ENCODE peak calls at places on chromosomes 12 and 14, in six cellular contexts. G is GM12878, I is HepG2, H is K562, N is WTC11, X is H1. Y is an unnamed sample.
A peak's percentile ranks its signal among the peaks of the same experiment; 100 is the strongest.

GRCh38 chr12:4506870-4507269 is 31.8 kb upstream of the RAD51AP1 start:
- DNase-seq in G (peak; percentile 52), I (no peak), H (no peak), N (no peak), X (no peak), Y (no peak)

GRCh38 chr14:33454707-33455106 is 496.2 kb downstream of the EGLN3 start:
- DNase-seq in G (no peak), I (no peak), H (no peak), N (no peak), X (no peak), Y (no peak)

GRCh38 chr14:103091041-103091882 is 3.3 kb upstream of the EXOC3L4 start:
- DNase-seq in G (no peak), I (no peak), H (peak; percentile 90), N (peak; percentile 66), X (peak; percentile 76), Y (peak; percentile 70)

GRCh38 chr12:14769462-14769836 is 33.8 kb downstream of the WBP11 start:
- DNase-seq in G (no peak), I (peak; percentile 42), H (no peak), N (peak; percentile 78), X (peak; percentile 83), Y (peak; percentile 90)

GRCh38 chr14:97705976-97706375 is 908.8 kb downstream of the VRK1 start:
- DNase-seq in G (no peak), I (no peak), H (no peak), N (no peak), X (no peak), Y (no peak)

GRCh38 chr12:4034926-4035325 is 161.7 kb upstream of the PARP11 start:
- DNase-seq in G (no peak), I (peak; percentile 31), H (no peak), N (no peak), X (no peak), Y (no peak)

GRCh38 chr12:116303929-116304328 is 26.4 kb upstream of the MED13L start:
- DNase-seq in G (no peak), I (no peak), H (no peak), N (no peak), X (no peak), Y (no peak)

GRCh38 chr14:94129758-94130414 is 482 bp upstream of the IFI27L2 start:
- DNase-seq in G (no peak), I (no peak), H (peak; percentile 33), N (no peak), X (peak; percentile 48), Y (peak; percentile 73)

GRCh38 chr12:6635856-6636521 is at the start of gene LPAR5:
- DNase-seq in G (no peak), I (no peak), H (peak; percentile 75), N (peak; percentile 52), X (no peak), Y (peak; percentile 58)

GRCh38 chr14:88164906-88165534 is 158.0 kb downstream of the KCNK10 start:
- DNase-seq in G (no peak), I (no peak), H (no peak), N (no peak), X (no peak), Y (no peak)

GRCh38 chr14:88166616-88167015 is 156.5 kb downstream of the KCNK10 start:
- DNase-seq in G (no peak), I (no peak), H (no peak), N (no peak), X (no peak), Y (no peak)

GRCh38 chr14:88170333-88170732 is 152.7 kb downstream of the KCNK10 start:
- DNase-seq in G (no peak), I (peak; percentile 15), H (no peak), N (no peak), X (no peak), Y (no peak)

GRCh38 chr14:88168025-88168424 is 155.0 kb downstream of the KCNK10 start:
- DNase-seq in G (no peak), I (no peak), H (no peak), N (no peak), X (no peak), Y (no peak)

GRCh38 chr14:88168498-88169165 is 154.4 kb downstream of the KCNK10 start:
- DNase-seq in G (no peak), I (peak; percentile 50), H (peak; percentile 37), N (peak; percentile 58), X (peak; percentile 73), Y (peak; percentile 76)
- TF ChIP-seq CREB1 in G (no peak), I (no peak), H (no peak), N (no peak), X (peak; percentile 25), Y (no peak)

DNA sequence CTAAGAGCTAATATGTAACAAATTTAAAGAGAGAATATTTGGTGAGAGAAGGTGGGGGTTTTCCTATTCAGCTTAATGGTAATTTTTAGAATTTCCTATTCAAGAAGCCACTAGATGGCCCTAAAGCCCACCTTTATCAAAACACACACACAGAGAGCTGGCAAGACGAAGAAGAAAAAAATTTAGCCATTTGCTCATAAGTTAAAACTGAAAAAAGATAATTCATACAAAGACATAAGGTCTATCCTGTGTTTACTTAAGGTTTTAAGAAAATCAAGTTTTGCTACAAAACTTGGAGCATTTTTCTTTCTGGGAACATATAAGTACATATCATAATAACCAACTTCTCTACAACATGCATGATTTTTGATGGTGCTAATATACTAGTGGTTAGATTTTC is 46.8 kb upstream of the PCED1B start:
- DNase-seq in G (no peak), I (peak; percentile 23), H (peak; percentile 14), N (no peak), X (no peak), Y (peak; percentile 69)
- TF ChIP-seq CREB1 in G (no peak), I (no peak), H (no peak), N (no peak), X (no peak), Y (no peak)

GRCh38 chr12:68428724-68429580 is 96.8 kb upstream of the MDM1 start:
- DNase-seq in G (no peak), I (peak; percentile 5), H (no peak), N (no peak), X (no peak), Y (no peak)

GRCh38 chr12:68425998-68426397 is 93.8 kb upstream of the MDM1 start:
- DNase-seq in G (no peak), I (no peak), H (no peak), N (no peak), X (no peak), Y (no peak)

GRCh38 chr12:68431786-68432185 is 99.6 kb upstream of the MDM1 start:
- DNase-seq in G (no peak), I (no peak), H (no peak), N (no peak), X (no peak), Y (no peak)

GRCh38 chr12:68432622-68433021 is 100.5 kb upstream of the MDM1 start:
- DNase-seq in G (no peak), I (no peak), H (no peak), N (no peak), X (no peak), Y (no peak)

DNA sequence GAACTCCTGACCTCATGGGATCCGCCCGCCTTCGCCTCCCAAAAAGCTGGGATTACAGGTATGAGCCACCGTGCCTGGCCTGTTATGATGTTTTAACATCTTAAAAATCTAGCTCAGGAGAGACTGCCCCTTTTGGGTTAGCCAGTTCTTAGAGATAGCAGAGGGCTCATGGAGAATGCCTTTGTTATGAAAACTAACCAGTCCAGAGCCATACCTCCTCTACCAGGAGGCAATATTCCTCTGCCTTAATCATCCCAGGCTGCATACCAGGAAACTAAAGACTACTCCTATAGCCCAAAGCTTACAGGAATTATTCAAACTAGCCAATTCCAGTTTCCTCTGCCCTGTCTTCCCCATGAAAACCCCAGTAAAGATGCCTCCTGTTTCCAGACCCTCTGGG is 96.0 kb upstream of the MDM1 start:
- DNase-seq in G (no peak), I (no peak), H (no peak), N (no peak), X (no peak), Y (peak; percentile 56)
- TF ChIP-seq CREB1 in G (no peak), I (no peak), H (no peak), N (no peak), X (no peak), Y (no peak)

GRCh38 chr14:72917420-72917819 is 8.8 kb upstream of the DCAF4 start:
- DNase-seq in G (no peak), I (no peak), H (no peak), N (no peak), X (no peak), Y (no peak)
- TF ChIP-seq CREB1 in G (no peak), I (no peak), H (no peak), N (no peak), X (no peak), Y (no peak)

DNA sequence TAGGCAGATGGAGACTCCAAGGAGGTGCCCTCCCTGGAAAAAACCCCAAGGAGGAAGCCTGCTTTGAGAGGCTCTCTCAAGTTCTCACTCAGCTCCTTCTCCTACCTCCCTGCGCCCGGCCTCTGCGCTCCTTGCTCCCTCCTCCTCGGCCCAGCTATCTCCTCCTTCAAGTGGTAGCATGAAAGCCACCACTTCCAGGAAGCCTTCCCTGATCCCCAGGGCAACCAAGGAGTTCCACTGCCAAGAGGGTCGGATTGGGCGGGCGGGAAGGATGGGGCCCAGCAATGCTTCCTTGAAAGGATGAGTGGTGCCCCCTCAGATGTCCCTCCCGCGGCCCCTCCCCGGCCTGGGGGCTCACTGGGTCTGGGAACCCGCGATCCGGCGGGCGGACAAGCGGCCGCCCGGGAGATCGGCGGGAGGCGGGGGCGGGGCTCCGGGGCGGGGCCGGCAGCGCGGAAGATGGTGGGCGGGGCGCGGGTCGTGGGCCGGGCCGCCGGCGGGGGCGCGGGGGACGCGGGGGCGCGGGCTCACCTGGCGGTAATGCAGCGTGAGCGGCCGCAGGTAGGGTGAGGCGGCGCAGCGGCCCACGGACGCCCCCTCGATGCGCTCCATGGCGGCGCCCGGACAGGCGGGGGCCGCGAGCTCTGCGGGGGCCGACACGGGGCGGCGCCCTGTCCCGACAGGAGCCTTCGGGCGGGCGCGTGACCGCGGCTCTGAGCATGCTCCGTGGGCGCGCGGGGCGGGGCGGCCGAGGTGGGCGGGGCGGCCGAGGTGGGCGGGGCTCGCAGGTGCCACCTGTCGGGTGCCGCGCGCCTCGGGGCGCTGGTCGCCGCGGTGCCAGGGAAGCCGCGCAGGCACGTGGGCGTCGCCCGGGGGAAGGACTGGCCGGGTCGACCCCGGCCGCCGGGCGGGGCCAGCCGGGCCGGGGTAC is at the start of gene NUDT14:
- DNase-seq in G (no peak), I (no peak), H (peak; percentile 91), N (peak; percentile 78), X (peak; percentile 92), Y (peak; percentile 75)
- TF ChIP-seq CREB1 in G (no peak), I (no peak), H (peak; percentile 21), N (no peak), X (no peak), Y (no peak)

DNA sequence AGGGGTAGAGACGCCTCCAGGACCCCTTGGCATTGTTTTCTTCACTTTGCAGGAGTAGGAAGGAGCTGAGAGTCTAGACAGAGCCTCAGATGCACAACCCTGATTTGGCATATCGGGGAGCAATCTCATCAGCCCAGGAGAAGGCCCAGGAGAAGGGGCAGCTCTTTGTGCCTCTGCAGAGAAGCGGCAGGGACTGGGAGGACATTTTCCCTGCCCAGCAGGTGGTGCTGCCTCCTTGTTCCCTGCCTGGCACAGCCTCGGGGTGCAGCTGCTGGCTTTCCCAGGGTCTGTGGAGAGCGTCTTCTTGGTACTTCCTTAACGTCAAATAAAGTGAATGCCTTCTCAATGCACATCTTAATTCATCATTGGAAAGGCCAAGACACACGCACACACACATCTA is 419.5 kb downstream of the TMEM121 start:
- DNase-seq in G (no peak), I (no peak), H (no peak), N (no peak), X (no peak), Y (no peak)
- TF ChIP-seq CREB1 in G (no peak), I (no peak), H (no peak), N (no peak), X (no peak), Y (no peak)

Y was measured in GM23338.